ENCODE peak calls at places on chromosomes 12 and 14, in five cellular contexts. J, D, U, T and E are unnamed samples.

GRCh38 chr14:34951286-34951685 is 31.5 kb upstream of the SRP54 start:
- DNase-seq in J (no peak), D (peak), U (no peak), T (no peak), E (no peak)

GRCh38 chr12:11649413-11650278 is at the start of gene ETV6:
- DNase-seq in J (peak), D (peak), U (peak), T (peak), E (peak)

GRCh38 chr12:50551866-50552265 is 47.1 kb downstream of the DIP2B start:
- DNase-seq in J (no peak), D (no peak), U (no peak), T (no peak), E (no peak)

GRCh38 chr14:30982583-30982982 is 42.9 kb upstream of the AP4S1 start:
- DNase-seq in J (no peak), D (no peak), U (no peak), T (no peak), E (no peak)

GRCh38 chr12:21456291-21456780 is 18.9 kb downstream of the PYROXD1 start:
- DNase-seq in J (no peak), D (no peak), U (peak), T (no peak), E (no peak)

GRCh38 chr12:52085682-52086180 is 6.2 kb downstream of the SMIM41 start:
- DNase-seq in J (no peak), D (no peak), U (no peak), T (peak), E (no peak)

GRCh38 chr14:20327005-20327869 is 5.8 kb downstream of the CCNB1IP1 start:
- DNase-seq in J (no peak), D (peak), U (no peak), T (peak), E (no peak)

GRCh38 chr12:14849664-14850063 is 6.3 kb upstream of the ART4 start:
- DNase-seq in J (no peak), D (peak), U (no peak), T (no peak), E (no peak)

GRCh38 chr12:12582895-12583303 is 20.2 kb upstream of the DUSP16 start:
- DNase-seq in J (no peak), D (peak), U (no peak), T (peak), E (no peak)

GRCh38 chr14:101932668-101933067 is 31.7 kb upstream of the DYNC1H1 start:
- DNase-seq in J (no peak), D (no peak), U (no peak), T (no peak), E (no peak)

GRCh38 chr14:66405158-66405557 is 81.0 kb upstream of the CCDC196 start:
- DNase-seq in J (no peak), D (no peak), U (no peak), T (no peak), E (no peak)

GRCh38 chr14:80446356-80446755 is 235.1 kb upstream of the DIO2 start:
- DNase-seq in J (no peak), D (peak), U (no peak), T (no peak), E (no peak)

GRCh38 chr14:30295980-30296379 is 263.0 kb upstream of the G2E3 start:
- DNase-seq in J (no peak), D (no peak), U (no peak), T (no peak), E (no peak)

GRCh38 chr12:93376436-93377251 is 1.1 kb upstream of the NUDT4 start:
- DNase-seq in J (peak), D (peak), U (no peak), T (no peak), E (no peak)

GRCh38 chr12:62191747-62192485 is 68.3 kb upstream of the USP15 start:
- DNase-seq in J (peak), D (peak), U (no peak), T (peak), E (peak)

GRCh38 chr12:131894313-131894860 is at the start of gene ULK1:
- DNase-seq in J (peak), D (peak), U (peak), T (peak), E (peak)

GRCh38 chr14:50783542-50783941 is 47.4 kb downstream of the NIN start:
- DNase-seq in J (no peak), D (no peak), U (no peak), T (no peak), E (no peak)

GRCh38 chr12:11877869-11878780 is 192.6 kb upstream of the BCL2L14 start:
- DNase-seq in J (peak), D (peak), U (no peak), T (no peak), E (no peak)

GRCh38 chr14:49975286-49975685 is 82.4 kb downstream of the ARF6 start:
- DNase-seq in J (no peak), D (peak), U (no peak), T (no peak), E (no peak)

GRCh38 chr12:2049604-2050540 is 2.9 kb upstream of the CACNA1C start:
- DNase-seq in J (no peak), D (peak), U (no peak), T (no peak), E (no peak)

GRCh38 chr12:64737539-64737938 is 21.7 kb downstream of the GNS start:
- DNase-seq in J (no peak), D (no peak), U (no peak), T (no peak), E (no peak)

GRCh38 chr12:30154996-30155730 is 371.4 kb upstream of the TMTC1 start:
- DNase-seq in J (no peak), D (peak), U (no peak), T (no peak), E (no peak)

GRCh38 chr14:103070263-103070885 is 13.0 kb upstream of the CDC42BPB start:
- DNase-seq in J (no peak), D (no peak), U (no peak), T (no peak), E (no peak)

GRCh38 chr14:26199599-26200370 is 398.0 kb downstream of the NOVA1 start:
- DNase-seq in J (no peak), D (peak), U (no peak), T (no peak), E (no peak)

GRCh38 chr14:104559769-104560585 is 19.6 kb upstream of the C14orf180 start:
- DNase-seq in J (no peak), D (no peak), U (no peak), T (no peak), E (no peak)

GRCh38 chr14:89644641-89645040 is 227.6 kb upstream of the FOXN3 start:
- DNase-seq in J (no peak), D (no peak), U (no peak), T (no peak), E (no peak)

GRCh38 chr14:89639687-89640086 is 222.7 kb upstream of the FOXN3 start:
- DNase-seq in J (no peak), D (no peak), U (no peak), T (no peak), E (no peak)

GRCh38 chr14:89638888-89639287 is 221.9 kb upstream of the FOXN3 start:
- DNase-seq in J (no peak), D (no peak), U (no peak), T (no peak), E (no peak)

GRCh38 chr14:89641495-89642162 is 224.6 kb upstream of the FOXN3 start:
- DNase-seq in J (no peak), D (no peak), U (no peak), T (peak), E (no peak)

DNA sequence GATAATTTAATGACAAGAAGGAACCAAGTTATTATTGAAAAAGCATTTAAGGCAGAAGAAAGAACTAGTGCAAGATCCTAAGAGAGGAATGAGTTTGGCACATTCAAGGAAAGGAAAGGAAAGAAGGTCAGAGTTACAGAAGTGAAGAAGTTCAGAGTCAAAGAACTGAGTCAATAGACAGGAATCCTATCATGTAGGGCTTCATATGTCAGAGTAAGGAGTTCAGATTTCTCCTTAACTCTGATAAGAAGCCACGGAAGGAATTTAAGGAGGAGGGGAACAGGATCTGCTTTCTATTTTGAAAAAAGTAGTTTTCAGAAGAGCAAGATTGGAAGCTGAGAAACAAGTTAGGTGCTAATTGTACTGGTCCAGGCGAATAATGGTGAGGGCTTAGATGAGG is 223.1 kb upstream of the FOXN3 start:
- DNase-seq in J (no peak), D (no peak), U (no peak), T (no peak), E (no peak)
- TF ChIP-seq CTCF in J (no peak), D (no peak), U (no peak), T (no peak), E (no peak)

GRCh38 chr14:37116933-37117844 is 55.2 kb downstream of the SLC25A21 start:
- DNase-seq in J (no peak), D (peak), U (no peak), T (no peak), E (no peak)
- TF ChIP-seq CTCF in J (no peak), D (peak), U (no peak), T (no peak), E (no peak)

DNA sequence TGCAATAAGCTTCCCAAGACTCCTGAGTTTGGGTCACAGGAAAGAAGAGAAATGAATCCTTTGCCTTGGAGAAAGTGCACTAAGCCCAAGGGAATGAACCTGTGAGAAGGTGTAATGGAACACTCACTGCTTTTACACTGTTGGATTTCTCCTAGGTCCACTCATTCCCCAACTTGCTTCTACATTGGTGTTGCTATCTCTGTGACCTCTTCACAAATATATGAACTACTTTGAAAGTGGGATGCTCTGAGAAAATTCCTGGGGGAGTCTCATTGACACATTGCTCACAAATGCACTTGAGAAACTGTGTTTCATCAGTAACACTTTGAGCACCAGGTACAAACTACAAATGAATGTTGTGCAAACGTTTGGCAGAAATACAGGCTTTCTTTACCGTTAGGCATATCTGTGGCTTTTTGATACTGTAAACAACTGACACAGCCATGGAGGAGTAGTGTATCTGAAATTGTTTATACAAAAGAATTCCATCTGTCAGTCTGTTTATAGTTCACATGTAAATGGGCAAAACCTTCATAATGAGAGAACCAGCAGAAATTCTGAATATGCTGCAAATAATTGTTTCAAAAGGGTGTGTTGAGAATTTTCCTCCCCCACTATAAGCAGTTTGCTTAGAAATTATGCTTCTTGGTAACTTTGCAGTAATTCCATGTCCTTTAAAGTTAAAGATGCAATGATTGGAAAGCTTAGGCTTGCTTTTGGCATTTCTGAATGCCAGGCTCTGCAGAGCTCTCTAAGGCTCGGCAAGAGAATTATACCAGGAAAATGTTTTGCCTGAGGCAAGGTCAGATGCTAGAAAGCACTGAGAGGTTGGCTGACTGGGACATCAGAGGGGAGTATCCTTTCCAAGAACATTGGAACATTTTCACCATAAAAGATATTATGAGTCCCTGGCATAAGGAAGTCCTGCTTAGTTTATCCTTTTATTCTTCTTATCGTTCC is 348.5 kb upstream of the DDHD1 start:
- DNase-seq in J (no peak), D (peak), U (no peak), T (no peak), E (no peak)
- TF ChIP-seq CTCF in J (no peak), D (no peak), U (no peak), T (no peak), E (no peak)

GRCh38 chr14:87888136-87888999 is 104.6 kb downstream of the GALC start:
- DNase-seq in J (peak), D (no peak), U (no peak), T (no peak), E (no peak)
- TF ChIP-seq CTCF in J (no peak), D (peak), U (no peak), T (peak), E (no peak)

GRCh38 chr14:24978862-24979724 is 70.9 kb downstream of the STXBP6 start:
- DNase-seq in J (no peak), D (no peak), U (no peak), T (peak), E (no peak)
- TF ChIP-seq CTCF in J (no peak), D (no peak), U (no peak), T (no peak), E (no peak)

DNA sequence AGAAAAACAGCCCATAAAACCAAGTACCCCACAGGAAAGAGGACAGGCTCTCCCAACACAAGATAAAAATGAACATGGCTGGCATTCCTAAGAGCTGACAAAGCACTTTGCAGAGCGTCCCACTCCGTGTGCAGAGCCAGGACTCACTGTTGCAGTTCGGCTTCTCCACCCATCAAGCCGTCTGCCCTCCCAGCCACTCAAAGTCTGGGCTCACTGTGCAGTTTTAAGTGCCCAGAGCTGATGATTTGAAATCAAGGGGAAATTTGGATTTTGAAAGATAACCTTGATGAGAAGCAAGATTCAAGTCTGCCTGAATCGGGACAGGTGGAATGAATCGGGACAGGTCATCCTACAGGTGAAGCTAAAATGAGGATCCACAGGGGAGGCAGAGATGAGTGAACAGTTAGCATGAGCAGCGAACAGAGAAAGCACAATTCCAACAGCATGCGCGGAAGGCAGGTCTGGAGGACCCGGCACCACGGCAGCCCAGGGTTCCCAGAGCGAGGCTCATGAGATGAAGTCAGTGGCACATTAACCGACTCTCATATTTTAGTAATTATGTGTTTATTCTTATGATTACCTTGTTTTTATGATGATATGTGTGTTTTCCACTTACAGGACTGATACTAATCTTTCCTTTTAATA is 39.8 kb upstream of the GPR68 start:
- DNase-seq in J (peak), D (peak), U (no peak), T (no peak), E (no peak)
- TF ChIP-seq CTCF in J (no peak), D (no peak), U (no peak), T (no peak), E (no peak)

GRCh38 chr14:89134640-89135039 is 282.4 kb downstream of the FOXN3 start:
- DNase-seq in J (no peak), D (no peak), U (no peak), T (no peak), E (no peak)

GRCh38 chr14:89137514-89138163 is 279.4 kb downstream of the FOXN3 start:
- DNase-seq in J (no peak), D (peak), U (no peak), T (no peak), E (no peak)

GRCh38 chr14:89139404-89140247 is 277.4 kb downstream of the FOXN3 start:
- DNase-seq in J (no peak), D (no peak), U (no peak), T (no peak), E (no peak)

GRCh38 chr14:89138846-89139245 is 278.2 kb downstream of the FOXN3 start:
- DNase-seq in J (no peak), D (no peak), U (no peak), T (no peak), E (no peak)

DNA sequence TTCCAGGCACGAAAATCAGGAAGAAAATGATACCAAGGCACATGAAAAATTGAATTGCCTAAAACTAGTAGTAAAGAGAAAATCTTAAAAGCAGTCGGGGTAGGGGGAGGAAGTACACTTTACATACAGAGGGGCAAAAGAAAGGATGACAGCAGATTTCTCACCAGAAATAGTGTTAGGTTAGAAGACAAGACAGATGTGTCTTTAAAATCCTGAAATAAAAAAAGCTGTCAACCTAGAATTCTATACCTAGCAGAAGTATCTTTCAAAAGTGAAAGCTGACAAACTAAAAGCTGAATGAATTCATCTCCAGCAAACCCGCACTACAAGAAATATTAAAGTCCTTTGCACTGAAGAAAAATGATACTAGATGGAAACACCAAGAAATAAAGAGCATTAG is 280.4 kb downstream of the FOXN3 start:
- DNase-seq in J (no peak), D (no peak), U (no peak), T (no peak), E (no peak)
- TF ChIP-seq CTCF in J (no peak), D (no peak), U (no peak), T (no peak), E (no peak)